ENCODE peak calls at places on chromosomes 1 and 21, in seven cellular contexts. One of them, this sample, is unnamed.
A peak's percentile ranks its signal among the peaks of the same experiment; 100 is the strongest.

GRCh38 chr1:156608036-156608674 is 6.9 kb upstream of the GPATCH4 start:
- DNase-seq in activated T-cell treated with anti-CD3 and anti-CD28 coated beads, Interleukin-2, amount 50 U/mL, for 72 hours: peak; percentile 68
- DNase-seq in HT1080: peak; percentile 68
- DNase-seq in brain microvascular endothelial cell: peak; percentile 69
- DNase-seq in activated CD4-positive, CD25-positive, alpha-beta regulatory T cell: peak; percentile 31
- DNase-seq in posterior cingulate gyrus: no peak
- DNase-seq in cardiac fibroblast: peak; percentile 82
- DNase-seq in this sample: peak; percentile 39

GRCh38 chr1:7771673-7772299 is 690 bp downstream of the VAMP3 start:
- DNase-seq in cardiac fibroblast: peak; percentile 2
- DNase-seq in brain microvascular endothelial cell: peak; percentile 6
- DNase-seq in HT1080: no peak
- DNase-seq in activated CD4-positive, CD25-positive, alpha-beta regulatory T cell: no peak
- DNase-seq in activated T-cell treated with anti-CD3 and anti-CD28 coated beads, Interleukin-2, amount 50 U/mL, for 72 hours: no peak
- DNase-seq in posterior cingulate gyrus: no peak
- DNase-seq in this sample: no peak

GRCh38 chr21:38912355-38912619 is 106.6 kb downstream of the ETS2 start:
- DNase-seq in brain microvascular endothelial cell: no peak
- DNase-seq in activated CD4-positive, CD25-positive, alpha-beta regulatory T cell: no peak
- DNase-seq in HT1080: no peak
- DNase-seq in cardiac fibroblast: no peak
- DNase-seq in posterior cingulate gyrus: no peak
- DNase-seq in activated T-cell treated with anti-CD3 and anti-CD28 coated beads, Interleukin-2, amount 50 U/mL, for 72 hours: no peak
- DNase-seq in this sample: no peak

GRCh38 chr1:18045206-18045605 is 62.4 kb upstream of the IGSF21 start:
- DNase-seq in activated T-cell treated with anti-CD3 and anti-CD28 coated beads, Interleukin-2, amount 50 U/mL, for 72 hours: no peak
- DNase-seq in cardiac fibroblast: no peak
- DNase-seq in HT1080: no peak
- DNase-seq in brain microvascular endothelial cell: no peak
- DNase-seq in posterior cingulate gyrus: no peak
- DNase-seq in activated CD4-positive, CD25-positive, alpha-beta regulatory T cell: no peak
- DNase-seq in this sample: no peak

GRCh38 chr1:208628298-208628914 is 384.2 kb upstream of the PLXNA2 start:
- DNase-seq in HT1080: no peak
- DNase-seq in cardiac fibroblast: no peak
- DNase-seq in activated T-cell treated with anti-CD3 and anti-CD28 coated beads, Interleukin-2, amount 50 U/mL, for 72 hours: no peak
- DNase-seq in activated CD4-positive, CD25-positive, alpha-beta regulatory T cell: no peak
- DNase-seq in posterior cingulate gyrus: no peak
- DNase-seq in brain microvascular endothelial cell: no peak
- DNase-seq in this sample: no peak

GRCh38 chr1:109630081-109630880 is 10.6 kb downstream of the AMPD2 start:
- DNase-seq in activated CD4-positive, CD25-positive, alpha-beta regulatory T cell: peak; percentile 14
- DNase-seq in cardiac fibroblast: no peak
- DNase-seq in activated T-cell treated with anti-CD3 and anti-CD28 coated beads, Interleukin-2, amount 50 U/mL, for 72 hours: peak; percentile 48
- DNase-seq in brain microvascular endothelial cell: no peak
- DNase-seq in HT1080: no peak
- DNase-seq in posterior cingulate gyrus: no peak
- DNase-seq in this sample: no peak

GRCh38 chr1:224747578-224747977 is 131.5 kb downstream of the CNIH3 start:
- DNase-seq in cardiac fibroblast: peak; percentile 63
- DNase-seq in posterior cingulate gyrus: no peak
- DNase-seq in activated T-cell treated with anti-CD3 and anti-CD28 coated beads, Interleukin-2, amount 50 U/mL, for 72 hours: peak; percentile 49
- DNase-seq in activated CD4-positive, CD25-positive, alpha-beta regulatory T cell: no peak
- DNase-seq in brain microvascular endothelial cell: peak; percentile 20
- DNase-seq in HT1080: peak; percentile 84
- DNase-seq in this sample: no peak

GRCh38 chr1:180580237-180580636 is 21.5 kb downstream of the OVAAL start:
- DNase-seq in HT1080: peak; percentile 23
- DNase-seq in cardiac fibroblast: peak; percentile 46
- DNase-seq in brain microvascular endothelial cell: peak; percentile 6
- DNase-seq in posterior cingulate gyrus: no peak
- DNase-seq in activated CD4-positive, CD25-positive, alpha-beta regulatory T cell: no peak
- DNase-seq in activated T-cell treated with anti-CD3 and anti-CD28 coated beads, Interleukin-2, amount 50 U/mL, for 72 hours: no peak
- DNase-seq in this sample: no peak

GRCh38 chr1:89959719-89960118 is 35.2 kb upstream of the ZNF326 start:
- DNase-seq in activated CD4-positive, CD25-positive, alpha-beta regulatory T cell: no peak
- DNase-seq in HT1080: no peak
- DNase-seq in posterior cingulate gyrus: no peak
- DNase-seq in cardiac fibroblast: no peak
- DNase-seq in brain microvascular endothelial cell: no peak
- DNase-seq in activated T-cell treated with anti-CD3 and anti-CD28 coated beads, Interleukin-2, amount 50 U/mL, for 72 hours: no peak
- DNase-seq in this sample: no peak

GRCh38 chr1:197776348-197777082 is 1.2 kb upstream of the DENND1B start:
- DNase-seq in activated T-cell treated with anti-CD3 and anti-CD28 coated beads, Interleukin-2, amount 50 U/mL, for 72 hours: peak; percentile 58
- DNase-seq in cardiac fibroblast: peak; percentile 33
- DNase-seq in HT1080: peak; percentile 88
- DNase-seq in brain microvascular endothelial cell: no peak
- DNase-seq in posterior cingulate gyrus: no peak
- DNase-seq in activated CD4-positive, CD25-positive, alpha-beta regulatory T cell: no peak
- DNase-seq in this sample: no peak

GRCh38 chr1:179146916-179147315 is 65.0 kb downstream of the TOR3A start:
- DNase-seq in activated T-cell treated with anti-CD3 and anti-CD28 coated beads, Interleukin-2, amount 50 U/mL, for 72 hours: no peak
- DNase-seq in cardiac fibroblast: no peak
- DNase-seq in posterior cingulate gyrus: no peak
- DNase-seq in activated CD4-positive, CD25-positive, alpha-beta regulatory T cell: no peak
- DNase-seq in brain microvascular endothelial cell: no peak
- DNase-seq in HT1080: peak; percentile 45
- DNase-seq in this sample: no peak

GRCh38 chr21:45888361-45889009 is 93.1 kb upstream of the COL6A1 start:
- DNase-seq in HT1080: no peak
- DNase-seq in activated CD4-positive, CD25-positive, alpha-beta regulatory T cell: no peak
- DNase-seq in activated T-cell treated with anti-CD3 and anti-CD28 coated beads, Interleukin-2, amount 50 U/mL, for 72 hours: no peak
- DNase-seq in brain microvascular endothelial cell: no peak
- DNase-seq in cardiac fibroblast: no peak
- DNase-seq in posterior cingulate gyrus: peak; percentile 21
- DNase-seq in this sample: no peak

GRCh38 chr1:16087733-16088132 is 14.3 kb upstream of the FAM131C start:
- DNase-seq in activated CD4-positive, CD25-positive, alpha-beta regulatory T cell: no peak
- DNase-seq in cardiac fibroblast: no peak
- DNase-seq in HT1080: no peak
- DNase-seq in activated T-cell treated with anti-CD3 and anti-CD28 coated beads, Interleukin-2, amount 50 U/mL, for 72 hours: no peak
- DNase-seq in posterior cingulate gyrus: no peak
- DNase-seq in brain microvascular endothelial cell: no peak
- DNase-seq in this sample: no peak

GRCh38 chr1:224884428-224884827 is 45.0 kb upstream of the DNAH14 start:
- DNase-seq in posterior cingulate gyrus: no peak
- DNase-seq in cardiac fibroblast: peak; percentile 22
- DNase-seq in activated CD4-positive, CD25-positive, alpha-beta regulatory T cell: no peak
- DNase-seq in brain microvascular endothelial cell: no peak
- DNase-seq in HT1080: no peak
- DNase-seq in activated T-cell treated with anti-CD3 and anti-CD28 coated beads, Interleukin-2, amount 50 U/mL, for 72 hours: no peak
- DNase-seq in this sample: peak; percentile 41

GRCh38 chr1:109252893-109253802 is 3.8 kb downstream of the CELSR2 start:
- DNase-seq in posterior cingulate gyrus: peak; percentile 85
- DNase-seq in cardiac fibroblast: peak; percentile 52
- DNase-seq in HT1080: no peak
- DNase-seq in activated CD4-positive, CD25-positive, alpha-beta regulatory T cell: no peak
- DNase-seq in activated T-cell treated with anti-CD3 and anti-CD28 coated beads, Interleukin-2, amount 50 U/mL, for 72 hours: no peak
- DNase-seq in brain microvascular endothelial cell: no peak
- DNase-seq in this sample: no peak

This sample was measured in AG04450.